ENCODE peak calls at places on chromosomes 6 and 20, in six cellular contexts. T is cardiac muscle cell; K is CD8-positive, alpha-beta T cell; B is naive thymus-derived CD4-positive, alpha-beta T cell; Q is neuronal stem cell; A is tibial nerve. W is an unnamed sample. For H3K9me3, the result is how much of the 10 kb centered on the place peaks cover.

GRCh38 chr6:77106992-77107391 is 356.3 kb downstream of the HTR1B start:
- DNase-seq in T (peak), K (no peak), B (no peak), Q (no peak), A (no peak), W (no peak)

GRCh38 chr20:63628246-63628975 is 1.5 kb upstream of the GMEB2 start:
- DNase-seq in T (peak), K (peak), B (no peak), Q (no peak), A (no peak), W (no peak)

GRCh38 chr20:48805286-48805685 is 22.5 kb downstream of the PREX1 start:
- DNase-seq in T (no peak), K (no peak), B (no peak), Q (no peak), A (no peak), W (no peak)

GRCh38 chr6:144993870-144994269 is 708.7 kb downstream of the UTRN start:
- DNase-seq in T (no peak), K (no peak), B (no peak), Q (no peak), A (no peak), W (no peak)

GRCh38 chr6:36493859-36494258 is 51.1 kb downstream of the KCTD20 start:
- DNase-seq in T (peak), K (no peak), B (no peak), Q (peak), A (no peak), W (no peak)

GRCh38 chr20:41174373-41174772 is 37.0 kb downstream of the PLCG1 start:
- DNase-seq in T (no peak), K (no peak), B (no peak), Q (no peak), A (no peak), W (no peak)

GRCh38 chr20:10572853-10573252 is 100.9 kb downstream of the JAG1 start:
- DNase-seq in T (no peak), K (no peak), B (no peak), Q (no peak), A (no peak), W (no peak)

GRCh38 chr6:41663558-41663957 is 25.3 kb downstream of the MDFI start:
- DNase-seq in T (no peak), K (no peak), B (no peak), Q (no peak), A (no peak), W (no peak)

GRCh38 chr6:142885182-142885867 is 59.7 kb downstream of the HIVEP2 start:
- DNase-seq in T (peak), K (peak), B (peak), Q (peak), A (no peak), W (peak)

GRCh38 chr6:140101367-140101766 is 726.9 kb upstream of the CITED2 start:
- DNase-seq in T (no peak), K (no peak), B (no peak), Q (no peak), A (no peak), W (no peak)

GRCh38 chr6:41785689-41786450 is 1.6 kb upstream of the TOMM6 start:
- DNase-seq in T (peak), K (no peak), B (no peak), Q (no peak), A (no peak), W (no peak)

GRCh38 chr6:2960935-2961334 is 10.4 kb downstream of the SERPINB6 start:
- DNase-seq in T (no peak), K (no peak), B (no peak), Q (no peak), A (no peak), W (no peak)

GRCh38 chr20:7744411-7744810 is 195.8 kb downstream of the HAO1 start:
- DNase-seq in T (peak), K (no peak), B (no peak), Q (no peak), A (no peak), W (no peak)

GRCh38 chr20:52076164-52076563 is 115.4 kb downstream of the ZFP64 start:
- DNase-seq in T (peak), K (no peak), B (no peak), Q (no peak), A (no peak), W (no peak)

GRCh38 chr6:71886184-71887005 is at the start of gene RIMS1:
- DNase-seq in T (peak), K (no peak), B (no peak), Q (peak), A (no peak), W (no peak)

GRCh38 chr6:108742041-108742440 is 106.2 kb upstream of the ARMC2 start:
- DNase-seq in T (no peak), K (no peak), B (no peak), Q (no peak), A (no peak), W (no peak)

GRCh38 chr6:87115402-87116135 is 20.7 kb upstream of the CGA start:
- DNase-seq in T (no peak), K (no peak), B (no peak), Q (no peak), A (no peak), W (no peak)

GRCh38 chr6:136060759-136061158 is 189.4 kb downstream of the MTFR2 start:
- DNase-seq in T (no peak), K (no peak), B (no peak), Q (no peak), A (no peak), W (no peak)

GRCh38 chr6:44641344-44641743 is 253.8 kb downstream of the CDC5L start:
- DNase-seq in T (no peak), K (no peak), B (no peak), Q (no peak), A (no peak), W (no peak)

GRCh38 chr20:1315804-1316203 is 13.1 kb downstream of the SDCBP2 start:
- DNase-seq in T (no peak), K (no peak), B (no peak), Q (no peak), A (no peak), W (no peak)

DNA sequence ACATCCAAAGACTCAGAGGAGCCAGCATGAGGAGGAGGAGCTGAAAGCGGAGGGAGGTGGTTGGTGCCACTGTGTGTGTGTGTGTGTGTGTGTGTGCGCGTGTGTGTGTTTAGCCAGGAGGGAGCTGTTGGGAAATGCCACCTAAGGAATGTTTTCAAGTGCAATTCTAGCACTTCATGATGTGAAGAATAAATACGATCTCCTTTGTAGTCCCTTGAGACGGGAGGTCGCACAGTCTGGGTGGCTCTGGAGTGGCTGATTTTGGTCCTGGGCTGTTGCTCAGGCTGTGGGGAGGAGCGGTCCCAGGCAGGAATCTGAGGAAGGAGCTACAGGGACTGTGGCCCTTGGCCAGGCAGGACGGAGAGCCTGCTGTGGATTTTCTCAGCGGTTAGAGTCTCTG is 93.7 kb downstream of the PPP1R14C start:
- DNase-seq in T (no peak), K (no peak), B (no peak), Q (no peak), A (no peak), W (no peak)
- H3K9me3 ChIP-seq in T (under half), K (under half), B (under half), Q (under half), A (under half), W (under half)

GRCh38 chr6:149383371-149383770 is 16.7 kb upstream of the SUMO4 start:
- DNase-seq in T (no peak), K (no peak), B (no peak), Q (no peak), A (no peak), W (no peak)
- H3K9me3 ChIP-seq in T (under half), K (under half), B (under half), Q (under half), A (under half), W (under half)

GRCh38 chr6:81023007-81023582 is 729.4 kb downstream of the TENT5A start:
- DNase-seq in T (no peak), K (no peak), B (no peak), Q (peak), A (no peak), W (no peak)
- H3K9me3 ChIP-seq in T (under half), K (under half), B (under half), Q (under half), A (under half), W (under half)

GRCh38 chr6:116876635-116877611 is at the start of gene RFX6:
- DNase-seq in T (no peak), K (no peak), B (no peak), Q (no peak), A (no peak), W (no peak)

GRCh38 chr6:116872771-116873170 is 4.3 kb upstream of the RFX6 start:
- DNase-seq in T (no peak), K (no peak), B (no peak), Q (no peak), A (no peak), W (no peak)

GRCh38 chr6:116877743-116878142 is 701 bp downstream of the RFX6 start:
- DNase-seq in T (no peak), K (no peak), B (no peak), Q (no peak), A (no peak), W (no peak)

GRCh38 chr6:116881236-116881635 is 4.2 kb downstream of the RFX6 start:
- DNase-seq in T (no peak), K (no peak), B (no peak), Q (no peak), A (no peak), W (no peak)

GRCh38 chr6:116876107-116876506 is 935 bp upstream of the RFX6 start:
- DNase-seq in T (no peak), K (no peak), B (no peak), Q (no peak), A (no peak), W (no peak)
- H3K9me3 ChIP-seq in T (under half), K (under half), B (under half), Q (under half), A (under half), W (under half)

GRCh38 chr6:21931641-21932335 is 338.2 kb downstream of the SOX4 start:
- DNase-seq in T (peak), K (no peak), B (no peak), Q (no peak), A (no peak), W (no peak)
- H3K9me3 ChIP-seq in T (under half), K (under half), B (under half), Q (under half), A (under half), W (under half)

W was measured in T-helper 17 cell.